ENCODE peak calls at places on chromosomes 13 and 19, in six cellular contexts. One of them, this sample, is unnamed.

GRCh38 chr13:113151745-113152707 is 6.4 kb upstream of the PROZ start:
- DNase-seq in spleen: no peak
- DNase-seq in psoas muscle: peak; percentile 64
- DNase-seq in fibroblast of lung: peak; percentile 69
- DNase-seq in PC-9: no peak
- DNase-seq in trophoblast cell: no peak
- DNase-seq in this sample: no peak

GRCh38 chr13:83327091-83327490 is 555.2 kb downstream of the SLITRK1 start:
- DNase-seq in psoas muscle: no peak
- DNase-seq in PC-9: no peak
- DNase-seq in fibroblast of lung: no peak
- DNase-seq in spleen: no peak
- DNase-seq in trophoblast cell: no peak
- DNase-seq in this sample: no peak

GRCh38 chr19:52464798-52465470 is 11.6 kb downstream of the ZNF578 start:
- DNase-seq in psoas muscle: no peak
- DNase-seq in trophoblast cell: no peak
- DNase-seq in spleen: no peak
- DNase-seq in fibroblast of lung: no peak
- DNase-seq in PC-9: peak; percentile 22
- DNase-seq in this sample: no peak

GRCh38 chr13:98289339-98289935 is 112.4 kb upstream of the RNF113B start:
- DNase-seq in spleen: no peak
- DNase-seq in fibroblast of lung: peak; percentile 44
- DNase-seq in psoas muscle: no peak
- DNase-seq in PC-9: no peak
- DNase-seq in trophoblast cell: peak; percentile 71
- DNase-seq in this sample: no peak

GRCh38 chr19:2142173-2142829 is 9.1 kb downstream of the AP3D1 start:
- DNase-seq in psoas muscle: no peak
- DNase-seq in trophoblast cell: no peak
- DNase-seq in fibroblast of lung: no peak
- DNase-seq in PC-9: no peak
- DNase-seq in spleen: no peak
- DNase-seq in this sample: no peak

GRCh38 chr13:35978607-35979316 is 152.4 kb downstream of the DCLK1 start:
- DNase-seq in trophoblast cell: peak; percentile 68
- DNase-seq in PC-9: peak; percentile 17
- DNase-seq in fibroblast of lung: peak; percentile 60
- DNase-seq in psoas muscle: no peak
- DNase-seq in spleen: no peak
- DNase-seq in this sample: no peak

GRCh38 chr19:56348289-56348877 is 33.7 kb upstream of the ZSCAN5A start:
- DNase-seq in spleen: no peak
- DNase-seq in psoas muscle: no peak
- DNase-seq in fibroblast of lung: no peak
- DNase-seq in trophoblast cell: peak; percentile 0
- DNase-seq in PC-9: peak; percentile 11
- DNase-seq in this sample: no peak

GRCh38 chr19:48444933-48445194 is 919 bp upstream of the GRWD1 start:
- DNase-seq in psoas muscle: no peak
- DNase-seq in PC-9: no peak
- DNase-seq in fibroblast of lung: no peak
- DNase-seq in trophoblast cell: no peak
- DNase-seq in spleen: no peak
- DNase-seq in this sample: no peak

GRCh38 chr13:113550453-113550852 is 34.1 kb upstream of the TFDP1 start:
- DNase-seq in fibroblast of lung: no peak
- DNase-seq in spleen: peak; percentile 32
- DNase-seq in trophoblast cell: no peak
- DNase-seq in PC-9: no peak
- DNase-seq in psoas muscle: no peak
- DNase-seq in this sample: no peak

GRCh38 chr19:51514866-51515481 is 13.4 kb upstream of the SIGLEC12 start:
- DNase-seq in spleen: no peak
- DNase-seq in trophoblast cell: peak; percentile 19
- DNase-seq in fibroblast of lung: peak; percentile 25
- DNase-seq in PC-9: no peak
- DNase-seq in psoas muscle: no peak
- DNase-seq in this sample: no peak

GRCh38 chr19:52397310-52398090 is at the start of gene ZNF528:
- DNase-seq in PC-9: peak; percentile 97
- DNase-seq in trophoblast cell: peak; percentile 84
- DNase-seq in fibroblast of lung: peak; percentile 92
- DNase-seq in psoas muscle: peak; percentile 98
- DNase-seq in spleen: peak; percentile 97
- DNase-seq in this sample: peak; percentile 99

GRCh38 chr13:50969691-50970090 is 60.1 kb downstream of the RNASEH2B start:
- DNase-seq in fibroblast of lung: peak; percentile 17
- DNase-seq in trophoblast cell: peak; percentile 19
- DNase-seq in psoas muscle: no peak
- DNase-seq in PC-9: no peak
- DNase-seq in spleen: no peak
- DNase-seq in this sample: no peak

GRCh38 chr19:45154064-45154827 is 6.5 kb downstream of the NKPD1 start:
- DNase-seq in fibroblast of lung: peak; percentile 84
- DNase-seq in trophoblast cell: no peak
- DNase-seq in PC-9: peak; percentile 68
- DNase-seq in spleen: no peak
- DNase-seq in psoas muscle: no peak
- DNase-seq in this sample: peak; percentile 80

GRCh38 chr13:34542321-34542720 is 399.7 kb upstream of the NBEA start:
- DNase-seq in psoas muscle: no peak
- DNase-seq in trophoblast cell: no peak
- DNase-seq in spleen: no peak
- DNase-seq in PC-9: no peak
- DNase-seq in fibroblast of lung: no peak
- DNase-seq in this sample: no peak

GRCh38 chr13:110683203-110683883 is 22.6 kb downstream of the CARS2 start:
- DNase-seq in trophoblast cell: no peak
- DNase-seq in spleen: peak; percentile 21
- DNase-seq in PC-9: no peak
- DNase-seq in psoas muscle: no peak
- DNase-seq in fibroblast of lung: no peak
- DNase-seq in this sample: no peak

GRCh38 chr19:11203194-11204075 is 6.1 kb upstream of the KANK2 start:
- DNase-seq in psoas muscle: peak; percentile 80
- DNase-seq in PC-9: peak; percentile 75
- DNase-seq in spleen: no peak
- DNase-seq in trophoblast cell: peak; percentile 15
- DNase-seq in fibroblast of lung: peak; percentile 77
- DNase-seq in this sample: peak; percentile 93

GRCh38 chr13:111908391-111908790 is 158.6 kb upstream of the SOX1 start:
- DNase-seq in fibroblast of lung: no peak
- DNase-seq in psoas muscle: no peak
- DNase-seq in spleen: peak; percentile 61
- DNase-seq in PC-9: no peak
- DNase-seq in trophoblast cell: no peak
- DNase-seq in this sample: no peak

GRCh38 chr19:17557461-17557860 is 2.0 kb downstream of the COLGALT1 start:
- DNase-seq in PC-9: no peak
- DNase-seq in spleen: no peak
- DNase-seq in fibroblast of lung: no peak
- DNase-seq in psoas muscle: no peak
- DNase-seq in trophoblast cell: no peak
- DNase-seq in this sample: peak; percentile 43

GRCh38 chr19:13025819-13026477 is 30.7 kb downstream of the NFIX start:
- DNase-seq in PC-9: no peak
- DNase-seq in psoas muscle: no peak
- DNase-seq in fibroblast of lung: no peak
- DNase-seq in trophoblast cell: no peak
- DNase-seq in spleen: no peak
- DNase-seq in this sample: no peak

GRCh38 chr13:101211261-101211660 is 205.0 kb downstream of the NALCN start:
- DNase-seq in fibroblast of lung: peak; percentile 59
- DNase-seq in psoas muscle: no peak
- DNase-seq in spleen: no peak
- DNase-seq in PC-9: no peak
- DNase-seq in trophoblast cell: no peak
- DNase-seq in this sample: no peak

GRCh38 chr13:48712141-48712540 is 58.4 kb downstream of the CYSLTR2 start:
- DNase-seq in spleen: no peak
- DNase-seq in fibroblast of lung: no peak
- DNase-seq in PC-9: no peak
- DNase-seq in psoas muscle: no peak
- DNase-seq in trophoblast cell: no peak
- DNase-seq in this sample: no peak

GRCh38 chr13:109454167-109454917 is 332.0 kb downstream of the IRS2 start:
- DNase-seq in trophoblast cell: no peak
- DNase-seq in psoas muscle: no peak
- DNase-seq in PC-9: no peak
- DNase-seq in spleen: no peak
- DNase-seq in fibroblast of lung: peak; percentile 60
- DNase-seq in this sample: no peak

GRCh38 chr13:39106216-39106995 is 68.2 kb downstream of the NHLRC3 start:
- DNase-seq in trophoblast cell: no peak
- DNase-seq in PC-9: no peak
- DNase-seq in psoas muscle: no peak
- DNase-seq in spleen: no peak
- DNase-seq in fibroblast of lung: no peak
- DNase-seq in this sample: no peak

GRCh38 chr13:99297330-99297729 is 9.9 kb downstream of the GPR183 start:
- DNase-seq in PC-9: no peak
- DNase-seq in spleen: no peak
- DNase-seq in trophoblast cell: no peak
- DNase-seq in fibroblast of lung: peak; percentile 25
- DNase-seq in psoas muscle: no peak
- DNase-seq in this sample: no peak
- H3K4me1 ChIP-seq in PC-9: no peaks in the 10 kb centered on the region
- H3K4me1 ChIP-seq in spleen: peaks cover 100% of the 10 kb centered on the region
- H3K4me1 ChIP-seq in trophoblast cell: peaks cover 7% of the 10 kb centered on the region
- H3K4me1 ChIP-seq in fibroblast of lung: no peaks in the 10 kb centered on the region
- H3K4me1 ChIP-seq in psoas muscle: no peaks in the 10 kb centered on the region
- H3K4me1 ChIP-seq in this sample: peaks cover 7% of the 10 kb centered on the region

DNA sequence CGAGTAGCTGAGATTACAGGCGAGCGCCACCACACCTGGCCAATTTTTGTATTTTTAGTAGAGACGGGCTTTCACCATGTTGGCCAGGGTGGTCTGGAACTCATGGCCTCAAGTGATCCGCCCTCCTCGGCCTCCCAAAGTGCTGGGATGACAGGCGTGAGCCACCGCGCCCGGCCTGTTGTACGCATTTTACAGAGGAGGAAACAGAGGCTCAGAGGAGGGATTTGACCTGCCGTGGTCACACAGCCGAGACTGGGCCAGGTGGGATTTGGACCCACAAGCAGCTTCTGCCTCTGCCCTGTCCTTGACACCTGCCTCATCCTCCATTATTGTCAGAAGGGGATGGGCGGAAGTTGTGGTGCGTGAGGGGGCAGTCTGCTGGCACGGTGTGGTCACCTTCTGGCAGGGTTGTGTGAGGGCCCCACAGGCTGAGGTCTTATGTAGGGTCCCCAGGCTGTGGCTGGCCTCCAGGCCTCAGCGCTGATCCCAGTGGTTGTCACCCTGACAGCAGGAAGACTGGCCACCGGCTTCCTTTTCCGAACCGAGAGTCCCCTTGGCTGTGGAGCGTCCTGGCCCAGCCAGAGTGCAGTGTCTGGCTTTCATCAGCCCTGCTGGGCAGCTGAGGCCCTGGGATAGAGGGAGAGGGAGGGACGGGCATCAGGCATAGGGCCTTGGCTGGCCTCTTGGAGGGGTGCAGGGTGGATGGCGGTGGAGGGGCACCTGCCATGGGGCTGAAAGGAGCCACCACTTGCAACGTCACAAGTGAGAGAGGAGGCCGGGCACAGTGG is 20.3 kb downstream of the NFIC start:
- DNase-seq in fibroblast of lung: no peak
- DNase-seq in psoas muscle: peak; percentile 68
- DNase-seq in PC-9: no peak
- DNase-seq in spleen: no peak
- DNase-seq in trophoblast cell: no peak
- DNase-seq in this sample: no peak
- H3K27ac ChIP-seq in fibroblast of lung: peak overlapping the region; percentile 62
- H3K27ac ChIP-seq in psoas muscle: peak overlapping the region; percentile 89
- H3K27ac ChIP-seq in PC-9: no peak overlapping the region
- H3K27ac ChIP-seq in spleen: peak overlapping the region; percentile 76
- H3K27ac ChIP-seq in trophoblast cell: no peak overlapping the region
- H3K27ac ChIP-seq in this sample: peak overlapping the region; percentile 79

GRCh38 chr13:106104281-106104901 is 431.1 kb downstream of the EFNB2 start:
- DNase-seq in psoas muscle: no peak
- DNase-seq in trophoblast cell: peak; percentile 64
- DNase-seq in fibroblast of lung: peak; percentile 96
- DNase-seq in PC-9: peak; percentile 74
- DNase-seq in spleen: no peak
- DNase-seq in this sample: no peak
- H3K4me1 ChIP-seq in psoas muscle: no peaks in the 10 kb centered on the region
- H3K4me1 ChIP-seq in trophoblast cell: peaks cover 16% of the 10 kb centered on the region
- H3K4me1 ChIP-seq in fibroblast of lung: peaks cover 11% of the 10 kb centered on the region
- H3K4me1 ChIP-seq in PC-9: peaks cover 55% of the 10 kb centered on the region
- H3K4me1 ChIP-seq in spleen: no peaks in the 10 kb centered on the region
- H3K4me1 ChIP-seq in this sample: peaks cover 5% of the 10 kb centered on the region

DNA sequence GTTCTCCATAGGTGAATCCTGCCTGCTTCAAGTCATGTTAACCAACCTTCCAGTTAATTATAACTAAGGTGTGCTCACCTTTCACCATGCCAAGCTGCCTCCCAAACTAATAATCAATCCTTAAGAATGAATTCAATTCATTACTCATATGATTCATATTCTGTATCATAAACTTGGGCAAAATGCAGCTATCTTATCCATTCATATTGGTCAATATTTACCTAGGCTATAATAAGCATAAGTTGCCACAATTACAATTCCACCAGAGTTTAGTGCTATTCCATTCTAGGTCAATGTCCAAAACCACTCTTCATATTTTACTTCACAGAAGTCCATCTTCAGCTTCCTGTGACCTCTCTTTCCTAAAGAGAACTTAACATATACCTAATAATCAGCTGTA is 13.4 kb downstream of the ELF1 start:
- DNase-seq in trophoblast cell: no peak
- DNase-seq in spleen: no peak
- DNase-seq in psoas muscle: no peak
- DNase-seq in PC-9: no peak
- DNase-seq in fibroblast of lung: no peak
- DNase-seq in this sample: no peak
- H3K27ac ChIP-seq in trophoblast cell: no peak overlapping the region
- H3K27ac ChIP-seq in spleen: peak overlapping the region; percentile 86
- H3K27ac ChIP-seq in psoas muscle: no peak overlapping the region
- H3K27ac ChIP-seq in PC-9: no peak overlapping the region
- H3K27ac ChIP-seq in fibroblast of lung: no peak overlapping the region
- H3K27ac ChIP-seq in this sample: no peak overlapping the region